ENCODE peak calls at places on chromosome 22, in nine cellular contexts. R is astrocyte, O is bronchial epithelial cell, F is testis, U is HCT116, B is GM23338, D is NT2/D1, L is GM23248, N is aorta. X is an unnamed sample.

GRCh38 chr22:28773461-28773867 is 969 bp downstream of the CCDC117 start:
- DNase-seq in U (no peak), O (peak; percentile 47), B (no peak), D (no peak), R (peak; percentile 49), N (no peak), L (peak; percentile 63), F (no peak), X (no peak)

GRCh38 chr22:28051787-28052356 is 132.8 kb upstream of the PITPNB start:
- DNase-seq in U (peak; percentile 29), D (peak; percentile 55), N (peak; percentile 92), O (peak; percentile 40), R (no peak), L (peak; percentile 72), F (peak; percentile 79), B (peak; percentile 83), X (no peak)

GRCh38 chr22:27032121-27032761 is 374.9 kb downstream of the MIAT start:
- DNase-seq in O (no peak), B (peak; percentile 87), R (peak; percentile 10), D (peak; percentile 36), N (peak; percentile 91), F (peak; percentile 37), L (peak; percentile 27), U (no peak), X (no peak)

GRCh38 chr22:48256776-48257689 is 1494.6 kb downstream of the TBC1D22A start:
- DNase-seq in D (no peak), N (no peak), O (no peak), F (no peak), B (no peak), L (no peak), R (no peak), U (no peak), X (peak; percentile 52)

GRCh38 chr22:29385748-29386147 is 2.6 kb downstream of the AP1B1 start:
- DNase-seq in B (no peak), F (peak; percentile 28), U (no peak), N (no peak), O (peak; percentile 17), L (no peak), R (no peak), D (no peak), X (peak; percentile 83)

GRCh38 chr22:49355206-49355920 is 472.3 kb downstream of the BRD1 start:
- DNase-seq in D (no peak), N (no peak), F (no peak), U (no peak), R (no peak), B (no peak), O (no peak), L (no peak), X (peak; percentile 53)

GRCh38 chr22:44442186-44442465 is 55.9 kb downstream of the RTL6 start:
- DNase-seq in R (no peak), U (no peak), L (no peak), B (no peak), F (no peak), O (no peak), N (no peak), D (no peak), X (peak; percentile 59)

GRCh38 chr22:44355688-44356070 is 42.9 kb upstream of the SHISAL1 start:
- DNase-seq in N (peak; percentile 31), D (no peak), L (no peak), U (no peak), F (no peak), R (no peak), B (no peak), O (no peak), X (peak; percentile 44)

GRCh38 chr22:35424761-35425160 is 24.8 kb downstream of the MCM5 start:
- DNase-seq in D (no peak), B (no peak), O (no peak), N (no peak), F (peak; percentile 48), L (no peak), R (no peak), U (no peak), X (no peak)

GRCh38 chr22:28029962-28030361 is 110.9 kb upstream of the PITPNB start:
- DNase-seq in D (no peak), B (no peak), O (no peak), N (peak; percentile 16), L (no peak), F (no peak), R (no peak), U (no peak), X (peak; percentile 53)

GRCh38 chr22:35333220-35333619 is 33.5 kb downstream of the TOM1 start:
- DNase-seq in R (no peak), L (no peak), O (no peak), D (no peak), N (no peak), B (no peak), F (no peak), U (no peak), X (no peak)

GRCh38 chr22:43520632-43521039 is 108.8 kb downstream of the MPPED1 start:
- DNase-seq in R (no peak), U (no peak), O (peak; percentile 64), F (no peak), B (no peak), L (no peak), D (no peak), N (no peak), X (no peak)

GRCh38 chr22:36658900-36659299 is 44.7 kb downstream of the CACNG2 start:
- DNase-seq in N (no peak), F (no peak), L (peak; percentile 10), O (peak; percentile 44), D (no peak), B (no peak), R (peak; percentile 35), U (no peak), X (no peak)

GRCh38 chr22:50425179-50425916 is 49.5 kb downstream of the SBF1 start:
- DNase-seq in B (no peak), O (no peak), N (no peak), L (no peak), U (no peak), R (peak; percentile 21), F (no peak), D (no peak), X (no peak)

GRCh38 chr22:50423956-50424355 is 50.9 kb downstream of the SBF1 start:
- DNase-seq in F (no peak), B (no peak), O (no peak), D (no peak), U (no peak), R (no peak), N (no peak), L (no peak), X (no peak)

GRCh38 chr22:50420581-50420980 is 54.3 kb downstream of the SBF1 start:
- DNase-seq in O (no peak), D (no peak), L (no peak), R (no peak), N (no peak), F (no peak), U (no peak), B (no peak), X (no peak)

GRCh38 chr22:50422046-50422445 is 52.8 kb downstream of the SBF1 start:
- DNase-seq in L (no peak), D (no peak), O (no peak), R (no peak), N (no peak), B (no peak), U (no peak), F (no peak), X (no peak)

DNA sequence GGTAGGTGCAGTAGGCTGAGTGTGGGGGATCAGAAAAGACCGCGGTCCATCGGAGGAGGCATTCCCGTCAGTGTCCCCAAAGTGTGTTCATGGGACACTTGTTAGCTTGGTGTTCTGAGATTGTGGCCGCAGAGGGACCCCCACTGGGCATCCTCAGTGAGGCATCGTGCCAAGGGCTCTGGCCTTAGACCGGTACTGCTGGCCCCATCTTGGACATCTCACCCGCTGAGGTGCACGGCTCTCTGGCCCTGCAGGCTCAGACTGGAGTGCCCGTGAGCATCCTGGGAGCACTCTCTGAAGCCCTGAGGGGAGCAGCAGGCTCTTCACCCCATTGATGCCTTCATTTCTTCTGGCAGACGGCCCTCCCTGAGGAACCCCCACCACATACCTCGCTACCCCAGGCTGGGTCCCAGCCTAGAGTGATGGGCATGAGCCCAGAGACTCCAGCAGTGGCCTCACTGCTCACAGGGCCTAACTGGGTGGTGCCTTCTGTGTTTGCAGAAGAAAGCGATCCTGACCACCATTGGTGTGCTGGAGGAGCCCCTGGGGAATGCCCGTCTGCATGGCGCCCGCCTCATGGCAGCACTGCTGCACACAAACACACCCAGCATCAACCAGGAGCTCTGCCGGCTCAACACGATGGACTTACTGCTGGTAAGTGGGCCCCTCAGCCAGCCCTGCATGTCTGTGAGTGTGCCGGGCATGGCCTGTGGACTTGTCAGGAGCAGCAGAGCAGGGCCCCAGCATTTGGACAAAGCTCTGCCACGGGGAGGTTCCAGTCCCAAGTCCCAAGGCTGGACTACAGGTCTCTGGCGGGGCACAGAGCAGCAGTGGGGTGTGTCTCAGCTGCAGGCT is 51.6 kb downstream of the SBF1 start:
- DNase-seq in R (no peak), L (no peak), F (no peak), O (no peak), B (no peak), D (no peak), N (no peak), U (no peak), X (no peak)
- H3K36me3 ChIP-seq in R (peaks cover 43% of the 10 kb centered on the region), L (peaks cover 9% of the 10 kb centered on the region), F (no peaks in the 10 kb centered on the region), O (peaks cover 27% of the 10 kb centered on the region), B (peaks cover 6% of the 10 kb centered on the region), D (peaks cover 65% of the 10 kb centered on the region), N (peaks cover 3% of the 10 kb centered on the region), U (peaks cover 28% of the 10 kb centered on the region), X (peaks cover 99% of the 10 kb centered on the region)

GRCh38 chr22:46336119-46337078 is 885 bp downstream of the TRMU start:
- DNase-seq in R (no peak), D (no peak), O (peak; percentile 26), F (peak; percentile 35), U (no peak), N (peak; percentile 78), L (peak; percentile 59), B (peak; percentile 41), X (peak; percentile 83)
- H3K36me3 ChIP-seq in R (peaks cover 17% of the 10 kb centered on the region), D (peaks cover 64% of the 10 kb centered on the region), O (peaks cover 15% of the 10 kb centered on the region), F (no peaks in the 10 kb centered on the region), U (peaks cover 34% of the 10 kb centered on the region), N (no peaks in the 10 kb centered on the region), L (peaks cover 28% of the 10 kb centered on the region), B (peaks cover 23% of the 10 kb centered on the region), X (peaks cover 36% of the 10 kb centered on the region)

GRCh38 chr22:38067771-38068360 is 10.7 kb downstream of the PICK1 start:
- DNase-seq in D (no peak), F (no peak), L (no peak), R (no peak), U (no peak), N (no peak), O (no peak), B (no peak), X (no peak)
- H3K36me3 ChIP-seq in D (peaks cover 39% of the 10 kb centered on the region), F (no peaks in the 10 kb centered on the region), L (no peaks in the 10 kb centered on the region), R (no peaks in the 10 kb centered on the region), U (peaks cover 22% of the 10 kb centered on the region), N (no peaks in the 10 kb centered on the region), O (peaks cover 37% of the 10 kb centered on the region), B (no peaks in the 10 kb centered on the region), X (no peaks in the 10 kb centered on the region)

DNA sequence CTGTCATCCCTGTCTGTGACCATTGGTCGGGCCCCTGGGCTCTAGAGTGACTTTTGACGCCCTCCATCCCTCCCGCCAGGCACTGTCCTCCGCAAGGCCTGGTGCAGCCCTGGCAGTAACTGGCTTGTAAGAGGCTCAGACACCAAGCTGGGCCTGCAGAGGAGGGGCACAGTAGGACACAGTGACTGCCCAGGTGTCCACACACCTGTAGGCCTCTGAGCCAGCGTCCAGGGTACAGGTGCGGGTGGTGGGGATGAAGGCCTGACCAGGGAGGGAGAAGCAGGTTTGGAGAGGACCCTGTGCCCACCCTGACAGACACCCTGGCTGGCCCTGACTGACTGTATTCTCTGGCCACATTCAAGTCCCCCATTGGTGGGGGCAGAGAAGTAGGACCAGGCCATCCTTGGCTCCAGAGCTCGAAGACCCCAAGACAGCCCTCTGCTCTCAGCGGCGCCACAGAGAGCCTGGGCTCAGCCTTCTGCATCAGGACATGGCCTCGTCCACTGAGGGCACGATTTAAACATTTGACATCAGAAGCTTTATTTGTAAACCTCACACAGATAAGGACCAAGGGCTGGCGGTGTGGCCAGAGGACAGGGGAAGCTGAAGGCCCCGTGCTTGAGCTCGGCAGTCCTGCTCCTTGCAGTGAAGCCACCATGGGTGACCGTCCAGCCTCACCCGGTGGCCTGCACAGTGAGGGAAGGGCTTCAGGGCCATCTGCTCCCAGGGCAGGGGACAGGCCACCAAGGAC is 31.4 kb downstream of the PPIL2 start:
- DNase-seq in B (no peak), L (no peak), N (peak; percentile 75), D (no peak), F (no peak), O (no peak), R (no peak), U (no peak), X (no peak)
- H3K36me3 ChIP-seq in B (peaks cover 6% of the 10 kb centered on the region), L (no peaks in the 10 kb centered on the region), N (no peaks in the 10 kb centered on the region), D (peaks cover 45% of the 10 kb centered on the region), F (no peaks in the 10 kb centered on the region), O (peaks cover 26% of the 10 kb centered on the region), R (peaks cover 6% of the 10 kb centered on the region), U (peaks cover 6% of the 10 kb centered on the region), X (peaks cover 99% of the 10 kb centered on the region)